ENCODE peak calls at places on chromosomes 12 and 14, in five cellular contexts. One of them, this sample, is unnamed.

GRCh38 chr12:61750604-61751003 is 509.6 kb upstream of the USP15 start:
- DNase-seq in nucleus accumbens: no peak
- DNase-seq in T-helper 17 cell: no peak
- DNase-seq in glutamatergic neuron: no peak
- DNase-seq in astrocyte of the hippocampus: no peak
- DNase-seq in this sample: no peak

GRCh38 chr14:96727490-96727889 is 69.7 kb upstream of the VRK1 start:
- DNase-seq in astrocyte of the hippocampus: no peak
- DNase-seq in T-helper 17 cell: no peak
- DNase-seq in nucleus accumbens: no peak
- DNase-seq in glutamatergic neuron: no peak
- DNase-seq in this sample: no peak

GRCh38 chr12:49777800-49778748 is 36.7 kb downstream of the TMBIM6 start:
- DNase-seq in T-helper 17 cell: peak
- DNase-seq in glutamatergic neuron: peak
- DNase-seq in nucleus accumbens: no peak
- DNase-seq in astrocyte of the hippocampus: peak
- DNase-seq in this sample: peak

GRCh38 chr12:116687888-116688287 is 50.0 kb downstream of the SPRING1 start:
- DNase-seq in astrocyte of the hippocampus: peak
- DNase-seq in T-helper 17 cell: peak
- DNase-seq in nucleus accumbens: no peak
- DNase-seq in glutamatergic neuron: peak
- DNase-seq in this sample: no peak

GRCh38 chr12:106245767-106246166 is 2.1 kb downstream of the CKAP4 start:
- DNase-seq in nucleus accumbens: no peak
- DNase-seq in glutamatergic neuron: no peak
- DNase-seq in astrocyte of the hippocampus: peak
- DNase-seq in T-helper 17 cell: no peak
- DNase-seq in this sample: no peak

GRCh38 chr14:51625170-51625569 is 26.5 kb upstream of the FRMD6 start:
- DNase-seq in T-helper 17 cell: no peak
- DNase-seq in astrocyte of the hippocampus: no peak
- DNase-seq in nucleus accumbens: no peak
- DNase-seq in glutamatergic neuron: no peak
- DNase-seq in this sample: no peak

GRCh38 chr12:120316798-120317257 is 10.8 kb downstream of the PLA2G1B start:
- DNase-seq in nucleus accumbens: no peak
- DNase-seq in astrocyte of the hippocampus: no peak
- DNase-seq in T-helper 17 cell: no peak
- DNase-seq in glutamatergic neuron: no peak
- DNase-seq in this sample: no peak

GRCh38 chr12:8057839-8058238 is 8.3 kb downstream of the C3AR1 start:
- DNase-seq in glutamatergic neuron: no peak
- DNase-seq in T-helper 17 cell: no peak
- DNase-seq in astrocyte of the hippocampus: no peak
- DNase-seq in nucleus accumbens: no peak
- DNase-seq in this sample: no peak

GRCh38 chr14:51922624-51923023 is 62.2 kb downstream of the GNG2 start:
- DNase-seq in glutamatergic neuron: no peak
- DNase-seq in astrocyte of the hippocampus: peak
- DNase-seq in nucleus accumbens: no peak
- DNase-seq in T-helper 17 cell: no peak
- DNase-seq in this sample: no peak

GRCh38 chr12:113259499-113259953 is 38.3 kb downstream of the TPCN1 start:
- DNase-seq in nucleus accumbens: peak
- DNase-seq in astrocyte of the hippocampus: peak
- DNase-seq in glutamatergic neuron: peak
- DNase-seq in T-helper 17 cell: no peak
- DNase-seq in this sample: no peak

GRCh38 chr12:86634706-86635410 is 378.7 kb upstream of the MGAT4C start:
- DNase-seq in glutamatergic neuron: no peak
- DNase-seq in T-helper 17 cell: no peak
- DNase-seq in nucleus accumbens: no peak
- DNase-seq in astrocyte of the hippocampus: no peak
- DNase-seq in this sample: no peak

GRCh38 chr12:112183141-112183581 is 57.8 kb downstream of the TRAFD1 start:
- DNase-seq in astrocyte of the hippocampus: peak
- DNase-seq in nucleus accumbens: no peak
- DNase-seq in T-helper 17 cell: no peak
- DNase-seq in glutamatergic neuron: no peak
- DNase-seq in this sample: no peak

GRCh38 chr14:101040538-101041442 is 137.3 kb upstream of the RTL1 start:
- DNase-seq in glutamatergic neuron: no peak
- DNase-seq in nucleus accumbens: no peak
- DNase-seq in T-helper 17 cell: no peak
- DNase-seq in astrocyte of the hippocampus: no peak
- DNase-seq in this sample: no peak

GRCh38 chr12:1481326-1481725 is 113.1 kb downstream of the FBXL14 start:
- DNase-seq in nucleus accumbens: no peak
- DNase-seq in glutamatergic neuron: no peak
- DNase-seq in astrocyte of the hippocampus: no peak
- DNase-seq in T-helper 17 cell: no peak
- DNase-seq in this sample: no peak

GRCh38 chr14:76083796-76084195 is 67.9 kb upstream of the GPATCH2L start:
- DNase-seq in T-helper 17 cell: no peak
- DNase-seq in glutamatergic neuron: peak
- DNase-seq in astrocyte of the hippocampus: no peak
- DNase-seq in nucleus accumbens: no peak
- DNase-seq in this sample: no peak

This sample was measured in T-helper 22 cell.